ENCODE peak calls at places on chromosomes 1 and 21, in four cellular contexts. F is tibial nerve, Q is uterus, B is HCT116. M is an unnamed sample.
A peak's percentile ranks its signal among the peaks of the same experiment; 100 is the strongest.

GRCh38 chr1:11046270-11046566 is 821 bp downstream of the MASP2 start:
- DNase-seq in F (no peak), Q (peak; percentile 8), B (no peak), M (no peak)

GRCh38 chr1:1593834-1594601 is 5.9 kb downstream of the FNDC10 start:
- DNase-seq in F (no peak), Q (no peak), B (no peak), M (no peak)

GRCh38 chr1:155218854-155219591 is 10.5 kb downstream of the MTX1 start:
- DNase-seq in F (peak; percentile 84), Q (peak; percentile 46), B (peak; percentile 71), M (no peak)

GRCh38 chr1:66274634-66275033 is 259.3 kb upstream of the SGIP1 start:
- DNase-seq in F (no peak), Q (no peak), B (no peak), M (no peak)

GRCh38 chr1:25566730-25567341 is 23.4 kb downstream of the LDLRAP1 start:
- DNase-seq in F (peak; percentile 41), Q (peak; percentile 70), B (no peak), M (peak; percentile 82)

GRCh38 chr1:187689137-187689536 is 860.4 kb downstream of the PLA2G4A start:
- DNase-seq in F (no peak), Q (no peak), B (no peak), M (no peak)

GRCh38 chr21:16082038-16082816 is 352.4 kb downstream of the USP25 start:
- DNase-seq in F (no peak), Q (no peak), B (no peak), M (no peak)

GRCh38 chr21:38804030-38804616 is 1.6 kb upstream of the ETS2 start:
- DNase-seq in F (no peak), Q (no peak), B (no peak), M (no peak)

GRCh38 chr1:203146537-203146936 is 19.0 kb downstream of the ADORA1 start:
- DNase-seq in F (no peak), Q (no peak), B (no peak), M (no peak)

GRCh38 chr1:70745199-70745598 is 302.4 kb downstream of the PTGER3 start:
- DNase-seq in F (no peak), Q (no peak), B (peak; percentile 4), M (no peak)

GRCh38 chr1:244730153-244730933 is 77.4 kb downstream of the DESI2 start:
- DNase-seq in F (no peak), Q (peak; percentile 43), B (no peak), M (no peak)

GRCh38 chr1:6295910-6296309 is 35.0 kb upstream of the GPR153 start:
- DNase-seq in F (no peak), Q (no peak), B (no peak), M (no peak)

GRCh38 chr1:207619833-207620572 is 24.9 kb upstream of the CR1L start:
- DNase-seq in F (peak; percentile 24), Q (no peak), B (peak; percentile 34), M (no peak)

GRCh38 chr1:67213164-67213563 is 46.9 kb downstream of the IL23R start:
- DNase-seq in F (no peak), Q (no peak), B (peak; percentile 22), M (no peak)

GRCh38 chr1:109975718-109976117 is 8.8 kb upstream of the AHCYL1 start:
- DNase-seq in F (no peak), Q (no peak), B (no peak), M (no peak)

GRCh38 chr21:17466166-17466565 is 46.7 kb upstream of the CXADR start:
- DNase-seq in F (no peak), Q (no peak), B (no peak), M (no peak)

GRCh38 chr1:111202366-111202706 is 1.9 kb upstream of the DENND2D start:
- DNase-seq in F (no peak), Q (no peak), B (no peak), M (no peak)

GRCh38 chr1:111203681-111204210 is 3.3 kb upstream of the DENND2D start:
- DNase-seq in F (peak; percentile 56), Q (peak; percentile 24), B (peak; percentile 51), M (peak; percentile 92)

GRCh38 chr1:111201275-111202090 is 1.0 kb upstream of the DENND2D start:
- DNase-seq in F (no peak), Q (no peak), B (no peak), M (peak; percentile 28)

GRCh38 chr1:111204211-111204883 is 3.9 kb upstream of the DENND2D start:
- DNase-seq in F (no peak), Q (no peak), B (peak; percentile 31), M (peak; percentile 72)

DNA sequence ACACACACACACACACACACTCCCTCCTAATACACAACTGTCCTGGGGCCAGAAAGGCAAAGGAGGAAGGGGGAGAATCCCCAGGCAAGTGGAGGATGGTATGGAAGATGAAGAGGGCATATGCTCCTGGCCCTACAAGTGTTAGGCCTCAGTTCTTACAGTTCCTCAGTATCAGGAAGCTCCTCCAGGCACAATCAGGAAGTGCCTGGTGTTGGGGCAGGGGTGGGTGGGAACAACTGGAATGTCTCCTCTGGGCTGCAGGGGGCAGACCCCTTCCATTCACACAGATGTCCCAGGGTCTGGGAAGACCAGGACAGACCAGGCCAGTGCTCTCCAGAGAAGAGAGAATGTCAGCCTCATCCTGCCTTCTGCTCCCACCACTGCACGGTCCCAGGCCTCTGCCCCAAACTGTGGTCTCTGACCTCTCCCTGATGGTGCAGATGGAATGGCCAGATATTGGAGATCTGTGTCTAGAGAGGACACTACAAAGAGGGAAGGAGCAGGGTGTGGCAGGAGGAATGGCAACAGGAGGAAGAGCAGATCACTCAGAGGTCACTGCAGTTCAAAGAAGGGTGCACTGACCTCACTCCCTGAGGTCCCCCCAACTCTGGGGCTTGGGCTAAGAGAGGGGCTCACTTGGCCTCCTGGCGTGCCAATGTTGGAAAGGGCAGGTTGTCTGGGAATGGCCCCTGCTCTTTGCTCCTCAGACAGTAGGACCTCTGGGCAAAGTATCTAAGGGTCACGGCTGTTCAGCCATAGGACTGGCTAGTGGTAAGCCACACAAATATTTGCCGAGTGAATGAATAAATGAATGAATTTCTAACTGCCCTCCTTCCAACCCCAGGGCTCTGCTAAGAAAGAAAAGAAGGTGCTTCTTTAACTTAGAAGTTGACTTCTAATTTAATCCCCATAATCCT is 2.5 kb upstream of the DENND2D start:
- DNase-seq in F (no peak), Q (no peak), B (no peak), M (no peak)
- H3K4me3 ChIP-seq in F (no peak overlapping the region), Q (no peak overlapping the region), B (peak overlapping the region; percentile 56), M (peak overlapping the region; percentile 93)

GRCh38 chr1:226060427-226060826 is 2.1 kb upstream of the H3-3A start:
- DNase-seq in F (no peak), Q (no peak), B (no peak), M (no peak)

GRCh38 chr1:226063362-226064167 is 1.0 kb downstream of the H3-3A start:
- DNase-seq in F (peak; percentile 56), Q (peak; percentile 51), B (no peak), M (peak; percentile 57)

GRCh38 chr1:226060976-226061792 is 1.3 kb upstream of the H3-3A start:
- DNase-seq in F (no peak), Q (no peak), B (no peak), M (no peak)

GRCh38 chr1:226062558-226063361 is at the start of gene H3-3A:
- DNase-seq in F (peak; percentile 99), Q (peak; percentile 99), B (peak; percentile 79), M (peak; percentile 98)

DNA sequence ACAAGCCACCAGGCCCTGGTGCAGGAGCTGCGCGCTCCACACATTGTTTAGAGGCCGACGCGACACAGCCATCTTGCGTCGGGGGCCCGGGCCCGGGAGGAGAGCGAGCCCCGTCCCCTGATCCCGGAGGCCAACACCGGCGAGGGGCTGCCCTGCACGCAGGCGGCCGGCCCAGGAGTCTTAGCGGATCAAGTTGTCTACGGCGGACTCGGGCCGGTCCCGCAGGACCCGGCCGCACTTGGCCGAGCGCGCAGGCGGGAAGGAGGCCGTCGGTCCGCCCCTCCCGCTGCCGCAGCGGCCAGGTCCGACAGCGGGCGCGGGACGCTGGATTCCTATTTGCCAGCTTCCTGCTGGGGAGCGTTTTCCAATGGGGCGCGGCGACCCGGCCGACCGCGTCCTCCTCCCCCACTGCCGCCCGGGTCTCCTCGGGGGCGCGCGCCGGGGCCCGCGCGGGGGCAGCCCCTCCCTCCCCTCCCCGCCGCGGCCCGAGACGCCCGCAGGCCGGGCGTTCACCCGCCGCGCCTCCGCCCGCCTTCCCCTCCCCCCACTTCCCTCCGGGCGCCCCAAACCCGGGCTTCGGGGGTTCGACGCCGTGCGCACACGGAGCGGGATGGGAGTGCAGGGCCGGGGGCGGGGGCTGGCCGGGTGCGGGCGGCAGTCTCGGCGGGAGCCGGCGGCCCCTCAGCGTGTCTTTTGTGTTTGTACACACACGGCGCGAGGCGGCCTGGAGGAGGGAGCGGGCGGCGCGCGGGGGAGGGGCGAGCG is 541 bp upstream of the H3-3A start:
- DNase-seq in F (peak; percentile 44), Q (peak; percentile 78), B (no peak), M (peak; percentile 33)
- H3K4me1 ChIP-seq in F (peaks cover 41% of the 10 kb centered on the region), Q (peaks cover 11% of the 10 kb centered on the region), B (peaks cover 19% of the 10 kb centered on the region), M (peaks cover 35% of the 10 kb centered on the region)

DNA sequence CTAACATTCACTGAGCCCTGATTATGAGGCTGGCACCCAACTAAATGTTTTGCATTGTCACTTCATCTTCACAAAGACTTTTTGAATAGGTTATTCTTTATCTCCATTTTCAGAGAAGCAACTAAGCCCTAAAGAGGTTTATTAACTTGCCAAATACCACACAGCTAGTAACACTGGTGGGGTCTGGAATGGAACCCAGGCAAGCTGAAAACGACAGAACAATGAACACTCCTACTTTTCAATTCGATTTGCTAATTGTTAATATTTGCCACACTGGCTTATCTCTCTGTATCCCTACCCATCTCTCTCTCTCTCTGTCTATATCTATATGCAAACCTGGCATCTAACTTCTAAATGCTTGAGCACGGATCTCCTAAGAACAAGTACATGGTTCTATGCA is 40.6 kb downstream of the MRPL39 start:
- DNase-seq in F (no peak), Q (no peak), B (no peak), M (no peak)
- H3K4me3 ChIP-seq in F (no peak overlapping the region), Q (no peak overlapping the region), B (no peak overlapping the region), M (no peak overlapping the region)

GRCh38 chr1:236860096-236860495 is 65.0 kb downstream of the MTR start:
- DNase-seq in F (no peak), Q (no peak), B (no peak), M (no peak)

GRCh38 chr1:236862231-236862591 is 67.1 kb downstream of the MTR start:
- DNase-seq in F (no peak), Q (no peak), B (no peak), M (no peak)

GRCh38 chr1:236860674-236861073 is 65.6 kb downstream of the MTR start:
- DNase-seq in F (no peak), Q (no peak), B (no peak), M (no peak)

GRCh38 chr1:236862615-236863211 is 67.6 kb downstream of the MTR start:
- DNase-seq in F (no peak), Q (no peak), B (no peak), M (no peak)

GRCh38 chr1:236861560-236862230 is 66.6 kb downstream of the MTR start:
- DNase-seq in F (no peak), Q (no peak), B (no peak), M (no peak)
- H3K4me1 ChIP-seq in F (peaks cover 21% of the 10 kb centered on the region), Q (peaks cover 4% of the 10 kb centered on the region), B (no peaks in the 10 kb centered on the region), M (peaks cover 27% of the 10 kb centered on the region)